ENCODE peak calls at places on chromosomes 11 and 22, in nine cellular contexts. G is gastrocnemius medialis; X is endothelial cell; Q is stimulated activated CD4-positive, alpha-beta T cell treated with anti-CD3 and anti-CD28 coated beads, Interleukin-1b, Interleukin-23, amount 100 ng/mL, for 24 hours; K is occipital lobe; L is lower lobe of right lung; S is AG10803; C is activated T-cell treated with anti-CD3 and anti-CD28 coated beads for 24 hours; R is HTR-8/SVneo. I is an unnamed sample.

GRCh38 chr22:26660961-26661578 is 3.7 kb downstream of the MIAT start:
- DNase-seq in G (no peak), X (no peak), Q (no peak), K (no peak), L (no peak), S (no peak), C (no peak), R (no peak), I (no peak)

GRCh38 chr22:17199131-17199731 is 20.0 kb downstream of the ADA2 start:
- DNase-seq in G (peak; percentile 22), X (peak; percentile 68), Q (no peak), K (no peak), L (no peak), S (peak; percentile 80), C (no peak), R (no peak), I (no peak)

GRCh38 chr22:43861529-43861928 is 784 bp downstream of the SULT4A1 start:
- DNase-seq in G (no peak), X (no peak), Q (no peak), K (no peak), L (no peak), S (no peak), C (no peak), R (no peak), I (no peak)

GRCh38 chr11:380095-380480 is 10.8 kb downstream of the B4GALNT4 start:
- DNase-seq in G (no peak), X (no peak), Q (no peak), K (no peak), L (no peak), S (no peak), C (no peak), R (no peak), I (no peak)

GRCh38 chr11:45936655-45937054 is 14.2 kb downstream of the LARGE2 start:
- DNase-seq in G (no peak), X (no peak), Q (no peak), K (no peak), L (no peak), S (no peak), C (no peak), R (no peak), I (no peak)

GRCh38 chr11:20275987-20276660 is 87.4 kb upstream of the HTATIP2 start:
- DNase-seq in G (no peak), X (no peak), Q (no peak), K (no peak), L (no peak), S (no peak), C (no peak), R (no peak), I (no peak)

GRCh38 chr11:79039122-79039521 is 401.7 kb downstream of the TENM4 start:
- DNase-seq in G (no peak), X (no peak), Q (no peak), K (no peak), L (no peak), S (peak; percentile 62), C (no peak), R (no peak), I (no peak)

GRCh38 chr22:50205781-50206569 is 5.2 kb downstream of the SELENOO start:
- DNase-seq in G (peak; percentile 65), X (no peak), Q (no peak), K (no peak), L (peak; percentile 32), S (no peak), C (no peak), R (no peak), I (no peak)

I was measured in activated CD4-positive, alpha-beta T cell treated with anti-CD3 and anti-CD28 coated beads for 1 hour.